ENCODE peak calls at places on chromosome 21, in four cellular contexts. F is IMR-90; C is CD4-positive, CD25-positive, alpha-beta regulatory T cell; W is GM20000. K is an unnamed sample.
A peak's percentile ranks its signal among the peaks of the same experiment; 100 is the strongest.

GRCh38 chr21:42113926-42114409 is 42.9 kb downstream of the UMODL1 start:
- DNase-seq in F (no peak), C (no peak), W (no peak), K (no peak)

GRCh38 chr21:17921579-17922530 is 102.7 kb upstream of the C21orf91 start:
- DNase-seq in F (peak; percentile 65), C (no peak), W (no peak), K (no peak)

GRCh38 chr21:30408782-30409494 is 13.1 kb downstream of the KRTAP13-1 start:
- DNase-seq in F (no peak), C (no peak), W (no peak), K (peak; percentile 2)

GRCh38 chr21:42724226-42724920 is 71.0 kb downstream of the PDE9A start:
- DNase-seq in F (peak; percentile 92), C (no peak), W (no peak), K (no peak)

GRCh38 chr21:42156690-42157605 is 62.0 kb upstream of the ABCG1 start:
- DNase-seq in F (no peak), C (no peak), W (no peak), K (no peak)

GRCh38 chr21:26385721-26386120 is 187.4 kb downstream of the CYYR1 start:
- DNase-seq in F (no peak), C (no peak), W (no peak), K (no peak)

GRCh38 chr21:36511484-36512227 is 31.7 kb upstream of the CLDN14 start:
- DNase-seq in F (peak; percentile 11), C (no peak), W (no peak), K (no peak)

GRCh38 chr21:45573452-45574035 is 31.3 kb upstream of the SLC19A1 start:
- DNase-seq in F (no peak), C (no peak), W (no peak), K (no peak)

GRCh38 chr21:41616063-41616591 is 108.2 kb upstream of the TMPRSS2 start:
- DNase-seq in F (peak; percentile 91), C (no peak), W (no peak), K (no peak)

GRCh38 chr21:42403611-42404231 is at the start of gene UBASH3A:
- DNase-seq in F (no peak), C (peak; percentile 36), W (no peak), K (peak; percentile 80)

GRCh38 chr21:43769325-43769958 is 6.7 kb downstream of the CSTB start:
- DNase-seq in F (no peak), C (no peak), W (no peak), K (no peak)

GRCh38 chr21:45612096-45613019 is 31.2 kb upstream of the PCBP3 start:
- DNase-seq in F (peak; percentile 90), C (no peak), W (no peak), K (no peak)